ENCODE peak calls at places on chromosomes 7 and 10, in six cellular contexts. One of them, this sample, is unnamed.

GRCh38 chr10:73881221-73881919 is 7.0 kb upstream of the CAMK2G start:
- DNase-seq in frontal cortex: no peak
- DNase-seq in chondrocyte: no peak
- DNase-seq in DMS53: no peak
- DNase-seq in B cell: peak
- DNase-seq in EH: peak
- DNase-seq in this sample: no peak

GRCh38 chr10:28991738-28992270 is 297.1 kb upstream of the LYZL1 start:
- DNase-seq in EH: peak
- DNase-seq in frontal cortex: no peak
- DNase-seq in DMS53: peak
- DNase-seq in chondrocyte: no peak
- DNase-seq in B cell: no peak
- DNase-seq in this sample: no peak

GRCh38 chr7:121604627-121605296 is 208.7 kb upstream of the FAM3C start:
- DNase-seq in B cell: no peak
- DNase-seq in DMS53: no peak
- DNase-seq in frontal cortex: no peak
- DNase-seq in EH: peak
- DNase-seq in chondrocyte: no peak
- DNase-seq in this sample: peak

GRCh38 chr7:141550694-141551079 is 523 bp upstream of the AGK start:
- DNase-seq in chondrocyte: no peak
- DNase-seq in EH: peak
- DNase-seq in B cell: no peak
- DNase-seq in DMS53: peak
- DNase-seq in frontal cortex: peak
- DNase-seq in this sample: no peak

GRCh38 chr10:131043039-131043691 is 268.4 kb downstream of the TCERG1L start:
- DNase-seq in frontal cortex: no peak
- DNase-seq in chondrocyte: no peak
- DNase-seq in DMS53: no peak
- DNase-seq in EH: no peak
- DNase-seq in B cell: no peak
- DNase-seq in this sample: no peak

GRCh38 chr7:93016085-93016471 is 101.7 kb downstream of the SAMD9 start:
- DNase-seq in chondrocyte: no peak
- DNase-seq in frontal cortex: no peak
- DNase-seq in B cell: no peak
- DNase-seq in EH: peak
- DNase-seq in DMS53: no peak
- DNase-seq in this sample: no peak

GRCh38 chr10:126905776-126906703 is 812 bp downstream of the DOCK1 start:
- DNase-seq in frontal cortex: peak
- DNase-seq in DMS53: peak
- DNase-seq in chondrocyte: peak
- DNase-seq in B cell: no peak
- DNase-seq in EH: peak
- DNase-seq in this sample: peak

GRCh38 chr10:79189853-79190435 is 121.2 kb downstream of the ZMIZ1 start:
- DNase-seq in DMS53: no peak
- DNase-seq in EH: peak
- DNase-seq in chondrocyte: no peak
- DNase-seq in B cell: no peak
- DNase-seq in frontal cortex: no peak
- DNase-seq in this sample: no peak

GRCh38 chr7:28107960-28108359 is 72.6 kb downstream of the JAZF1 start:
- DNase-seq in frontal cortex: no peak
- DNase-seq in EH: peak
- DNase-seq in DMS53: no peak
- DNase-seq in B cell: no peak
- DNase-seq in chondrocyte: no peak
- DNase-seq in this sample: no peak

GRCh38 chr10:100872034-100872791 is 40.5 kb upstream of the SLF2 start:
- DNase-seq in chondrocyte: peak
- DNase-seq in DMS53: peak
- DNase-seq in EH: peak
- DNase-seq in B cell: no peak
- DNase-seq in frontal cortex: no peak
- DNase-seq in this sample: peak

GRCh38 chr7:77422500-77422899 is 6.4 kb upstream of the GSAP start:
- DNase-seq in DMS53: no peak
- DNase-seq in B cell: no peak
- DNase-seq in EH: no peak
- DNase-seq in frontal cortex: no peak
- DNase-seq in chondrocyte: no peak
- DNase-seq in this sample: no peak

GRCh38 chr7:137667633-137668387 is 179.0 kb downstream of the DGKI start:
- DNase-seq in chondrocyte: no peak
- DNase-seq in EH: peak
- DNase-seq in DMS53: no peak
- DNase-seq in B cell: no peak
- DNase-seq in frontal cortex: no peak
- DNase-seq in this sample: no peak

GRCh38 chr10:93797825-93798224 is 40.1 kb downstream of the LGI1 start:
- DNase-seq in EH: no peak
- DNase-seq in B cell: no peak
- DNase-seq in frontal cortex: no peak
- DNase-seq in chondrocyte: no peak
- DNase-seq in DMS53: no peak
- DNase-seq in this sample: no peak

GRCh38 chr10:133528845-133529575 is 1.8 kb downstream of the CYP2E1 start:
- DNase-seq in B cell: no peak
- DNase-seq in EH: peak
- DNase-seq in chondrocyte: no peak
- DNase-seq in DMS53: peak
- DNase-seq in frontal cortex: no peak
- DNase-seq in this sample: no peak

GRCh38 chr10:127163632-127164031 is 32.8 kb downstream of the INSYN2A start:
- DNase-seq in DMS53: no peak
- DNase-seq in frontal cortex: no peak
- DNase-seq in B cell: no peak
- DNase-seq in EH: peak
- DNase-seq in chondrocyte: no peak
- DNase-seq in this sample: no peak

GRCh38 chr10:44982114-44982460 is 3.5 kb upstream of the DEPP1 start:
- DNase-seq in EH: no peak
- DNase-seq in DMS53: peak
- DNase-seq in B cell: no peak
- DNase-seq in chondrocyte: no peak
- DNase-seq in frontal cortex: no peak
- DNase-seq in this sample: peak

GRCh38 chr7:155124706-155125105 is 54.6 kb downstream of the HTR5A start:
- DNase-seq in EH: no peak
- DNase-seq in DMS53: no peak
- DNase-seq in chondrocyte: no peak
- DNase-seq in B cell: no peak
- DNase-seq in frontal cortex: no peak
- DNase-seq in this sample: no peak

GRCh38 chr10:99924451-99924850 is 85.3 kb downstream of the DNMBP start:
- DNase-seq in EH: no peak
- DNase-seq in frontal cortex: no peak
- DNase-seq in B cell: no peak
- DNase-seq in DMS53: no peak
- DNase-seq in chondrocyte: no peak
- DNase-seq in this sample: no peak

GRCh38 chr10:90413196-90413595 is 444.6 kb downstream of the HTR7 start:
- DNase-seq in EH: peak
- DNase-seq in DMS53: no peak
- DNase-seq in B cell: no peak
- DNase-seq in chondrocyte: no peak
- DNase-seq in frontal cortex: no peak
- DNase-seq in this sample: no peak

GRCh38 chr7:3003936-3004335 is 39.7 kb downstream of the CARD11 start:
- DNase-seq in EH: no peak
- DNase-seq in B cell: no peak
- DNase-seq in DMS53: no peak
- DNase-seq in frontal cortex: no peak
- DNase-seq in chondrocyte: no peak
- DNase-seq in this sample: no peak

GRCh38 chr7:82050792-82051191 is 280.9 kb upstream of the HGF start:
- DNase-seq in EH: peak
- DNase-seq in chondrocyte: no peak
- DNase-seq in DMS53: peak
- DNase-seq in B cell: no peak
- DNase-seq in frontal cortex: no peak
- DNase-seq in this sample: no peak

This sample was measured in posterior vena cava.